ENCODE peak calls at places on chromosomes 4 and X, in five cellular contexts. I, Q, Y, X and E are unnamed samples.

GRCh38 chrX:132489256-132490085 is 633 bp upstream of the MBNL3 start:
- DNase-seq in I (no peak), Q (peak), Y (peak), X (no peak), E (no peak)

GRCh38 chrX:72308209-72308565 is 2.5 kb upstream of the CITED1 start:
- DNase-seq in I (no peak), Q (no peak), Y (no peak), X (no peak), E (no peak)

GRCh38 chr4:113686950-113687718 is 74.4 kb downstream of the CAMK2D start:
- DNase-seq in I (no peak), Q (no peak), Y (no peak), X (peak), E (peak)

GRCh38 chr4:77095101-77095826 is 19.5 kb upstream of the CCNI start:
- DNase-seq in I (peak), Q (peak), Y (peak), X (no peak), E (peak)

GRCh38 chr4:4865705-4866123 is 6.2 kb downstream of the MSX1 start:
- DNase-seq in I (no peak), Q (no peak), Y (no peak), X (no peak), E (no peak)

GRCh38 chr4:159308571-159309340 is 205.9 kb downstream of the RAPGEF2 start:
- DNase-seq in I (no peak), Q (no peak), Y (no peak), X (no peak), E (no peak)

GRCh38 chrX:10847333-10847732 is 226.9 kb upstream of the MID1 start:
- DNase-seq in I (no peak), Q (no peak), Y (no peak), X (no peak), E (no peak)

GRCh38 chrX:30791296-30792278 is 97.5 kb downstream of the TAB3 start:
- DNase-seq in I (no peak), Q (no peak), Y (no peak), X (no peak), E (no peak)

GRCh38 chrX:19964017-19964710 is 26.7 kb downstream of the BCLAF3 start:
- DNase-seq in I (no peak), Q (no peak), Y (no peak), X (no peak), E (no peak)

GRCh38 chrX:54473993-54474859 is 21.8 kb downstream of the FGD1 start:
- DNase-seq in I (no peak), Q (no peak), Y (no peak), X (no peak), E (no peak)

GRCh38 chr4:153781717-153782416 is 7.0 kb downstream of the SFRP2 start:
- DNase-seq in I (no peak), Q (no peak), Y (peak), X (no peak), E (no peak)

GRCh38 chr4:53602390-53602789 is 11.1 kb upstream of the LNX1 start:
- DNase-seq in I (no peak), Q (no peak), Y (no peak), X (no peak), E (no peak)

GRCh38 chrX:40755291-40756249 is 20.2 kb upstream of the MED14 start:
- DNase-seq in I (no peak), Q (no peak), Y (no peak), X (no peak), E (no peak)

GRCh38 chr4:8410641-8411271 is 29.8 kb downstream of the ACOX3 start:
- DNase-seq in I (peak), Q (peak), Y (peak), X (no peak), E (peak)

GRCh38 chrX:69362889-69363288 is 141.2 kb upstream of the NALF2 start:
- DNase-seq in I (no peak), Q (no peak), Y (no peak), X (no peak), E (no peak)

GRCh38 chrX:85244411-85245210 is 820 bp downstream of the ZNF711 start:
- DNase-seq in I (peak), Q (peak), Y (peak), X (no peak), E (no peak)

DNA sequence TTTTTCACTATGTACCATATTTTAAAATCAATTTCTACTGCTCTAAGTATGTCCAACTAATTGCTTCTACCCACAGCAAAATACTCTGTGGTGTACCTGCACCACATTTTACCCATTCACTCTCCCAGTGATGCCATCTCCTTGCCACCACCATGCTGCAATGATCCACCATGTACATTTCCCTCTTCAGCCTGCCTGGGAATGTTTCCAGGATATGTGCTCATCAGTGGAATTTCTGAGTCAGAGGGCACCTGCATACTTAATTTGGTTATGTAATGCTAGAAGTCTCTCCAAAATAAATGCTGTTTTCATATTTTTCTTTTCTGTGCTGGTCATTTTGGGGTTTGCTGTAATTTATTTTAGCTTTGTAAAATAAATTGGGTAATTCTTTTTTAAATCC is 33.2 kb upstream of the OCIAD2 start:
- DNase-seq in I (no peak), Q (no peak), Y (no peak), X (no peak), E (no peak)
- TF ChIP-seq ATF2 in I (no peak), Q (no peak), Y (no peak), X (no peak), E (no peak)

GRCh38 chr4:6328526-6328925 is 58.9 kb downstream of the WFS1 start:
- DNase-seq in I (no peak), Q (no peak), Y (no peak), X (no peak), E (no peak)
- TF ChIP-seq CREB1 in I (no peak), Q (no peak), Y (no peak), X (no peak), E (no peak)

DNA sequence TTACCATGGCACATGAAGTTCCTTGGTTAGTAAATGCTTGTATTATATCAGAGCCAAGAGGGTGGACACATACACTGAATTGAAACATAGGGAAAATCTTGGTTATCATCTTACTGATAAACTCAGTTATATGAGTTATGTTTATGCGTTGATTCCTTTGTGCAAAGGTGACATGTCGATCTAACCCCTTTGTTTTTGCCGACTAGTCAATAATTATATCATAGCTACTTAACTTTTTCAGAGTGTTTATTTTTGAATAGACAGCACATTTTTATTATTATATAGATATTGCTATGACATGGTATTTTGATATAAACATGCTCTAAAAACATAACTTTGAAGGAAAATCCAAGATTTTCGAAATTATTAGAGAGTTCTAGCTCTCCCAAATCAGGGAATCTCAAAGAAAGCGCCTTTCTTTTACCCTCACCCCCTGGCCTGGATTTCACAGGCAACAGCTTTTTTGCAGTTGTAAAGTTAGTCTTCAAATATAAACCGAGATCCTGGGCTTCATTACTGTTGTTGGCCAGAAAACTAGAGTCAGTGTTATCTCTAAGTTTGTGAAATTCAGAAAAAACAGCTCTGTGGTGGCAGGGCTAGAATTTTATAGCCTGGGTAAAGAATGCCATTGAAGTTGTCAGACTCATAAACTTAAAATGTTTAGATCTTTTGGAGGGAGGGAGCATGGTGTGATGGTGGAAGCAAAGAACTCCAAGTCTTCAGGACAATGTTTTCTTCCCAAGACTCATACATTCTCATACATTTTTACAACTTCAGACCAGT is 45.8 kb upstream of the PITX2 start:
- DNase-seq in I (no peak), Q (no peak), Y (no peak), X (no peak), E (no peak)
- TF ChIP-seq ATF2 in I (no peak), Q (no peak), Y (no peak), X (no peak), E (no peak)

DNA sequence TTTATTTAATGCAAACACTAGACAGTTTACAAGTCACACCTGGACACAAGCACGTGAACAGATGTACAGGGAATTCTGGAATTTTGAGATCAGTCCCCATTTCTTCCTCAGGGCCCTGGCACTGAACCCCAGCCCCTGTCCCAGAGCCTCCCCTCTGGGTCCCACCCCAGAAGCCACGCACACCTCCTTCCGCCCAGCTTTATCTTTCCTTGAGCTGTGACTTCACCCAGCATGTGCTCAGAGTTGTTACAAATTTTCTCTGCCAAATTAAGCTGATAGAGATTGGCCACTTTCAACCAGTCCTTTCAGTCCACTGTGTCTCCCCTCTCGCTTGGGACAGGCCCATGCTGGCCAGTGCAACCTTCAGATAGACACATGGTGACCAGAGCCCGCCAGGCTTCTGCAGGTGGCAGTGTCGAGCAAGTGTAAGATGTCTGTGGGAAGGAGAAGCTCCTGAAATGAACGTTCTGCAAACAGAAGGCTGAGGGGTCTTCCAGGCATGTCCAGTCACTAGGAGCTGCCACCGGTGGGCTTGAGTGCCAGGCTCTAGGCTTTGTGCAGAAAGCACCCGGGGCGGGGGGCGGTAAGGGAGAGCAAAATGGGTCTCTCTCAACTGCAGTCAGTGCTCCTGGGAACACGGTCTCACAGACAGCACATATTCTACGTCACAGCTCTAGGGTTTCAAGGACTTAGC is 73.3 kb downstream of the MTMR1 start:
- DNase-seq in I (peak), Q (no peak), Y (no peak), X (no peak), E (no peak)
- TF ChIP-seq CREB1 in I (no peak), Q (no peak), Y (no peak), X (no peak), E (no peak)